ENCODE peak calls at places on chromosomes 16 and 17, in six cellular contexts. V is heart right ventricle, T is uterus, Q is fibroblast of mammary gland, G is Caco-2, C is IMR-90. Z is an unnamed sample.

GRCh38 chr16:75263291-75263962 is 12.0 kb upstream of the BCAR1 start:
- DNase-seq in T (peak), G (no peak), V (no peak), C (no peak), Q (no peak), Z (no peak)

GRCh38 chr16:69812213-69813014 is 50.3 kb downstream of the WWP2 start:
- DNase-seq in T (no peak), V (no peak), C (no peak), Q (peak), G (no peak), Z (no peak)

GRCh38 chr17:8557176-8557806 is 73.2 kb downstream of the MYH10 start:
- DNase-seq in V (no peak), T (no peak), C (no peak), Q (peak), G (no peak), Z (peak)

GRCh38 chr17:37698132-37698615 is 46.7 kb downstream of the HNF1B start:
- DNase-seq in Q (peak), G (no peak), V (no peak), T (no peak), C (peak), Z (peak)

GRCh38 chr17:32801193-32801592 is 75.7 kb downstream of the MYO1D start:
- DNase-seq in G (no peak), Q (no peak), T (no peak), C (no peak), V (no peak), Z (no peak)

GRCh38 chr17:76557368-76558209 is 17.7 kb downstream of the PRCD start:
- DNase-seq in T (peak), C (peak), G (peak), V (peak), Q (peak), Z (peak)

GRCh38 chr16:65415460-65415859 is 293.6 kb upstream of the CDH11 start:
- DNase-seq in Q (peak), G (no peak), V (no peak), C (peak), T (no peak), Z (peak)

GRCh38 chr17:37067555-37068111 is 118.9 kb downstream of the AATF start:
- DNase-seq in G (peak), Q (peak), T (no peak), C (peak), V (no peak), Z (peak)

GRCh38 chr17:10579270-10579669 is 29.8 kb upstream of the MYH2 start:
- DNase-seq in G (no peak), T (no peak), C (no peak), Q (peak), V (no peak), Z (peak)
- H3K4me3 ChIP-seq in G (no peak), T (no peak), C (no peak), Q (no peak), V (no peak), Z (no peak)

GRCh38 chr16:4684030-4684715 is 9.2 kb upstream of the NUDT16L1 start:
- DNase-seq in T (no peak), V (no peak), Q (no peak), C (no peak), G (no peak), Z (no peak)

GRCh38 chr16:4684763-4685162 is 8.6 kb upstream of the NUDT16L1 start:
- DNase-seq in G (no peak), V (no peak), T (no peak), C (no peak), Q (no peak), Z (no peak)

GRCh38 chr16:4682616-4683254 is 10.6 kb upstream of the NUDT16L1 start:
- DNase-seq in V (no peak), Q (peak), G (no peak), T (no peak), C (peak), Z (no peak)

GRCh38 chr16:4682084-4682581 is 11.2 kb upstream of the NUDT16L1 start:
- DNase-seq in C (no peak), T (no peak), G (no peak), Q (no peak), V (no peak), Z (no peak)

GRCh38 chr16:4683255-4684029 is 9.9 kb upstream of the NUDT16L1 start:
- DNase-seq in Q (no peak), C (no peak), G (no peak), T (no peak), V (no peak), Z (no peak)
- TF ChIP-seq CTCF in Q (no peak), C (no peak), G (no peak), T (no peak), V (no peak), Z (no peak)

DNA sequence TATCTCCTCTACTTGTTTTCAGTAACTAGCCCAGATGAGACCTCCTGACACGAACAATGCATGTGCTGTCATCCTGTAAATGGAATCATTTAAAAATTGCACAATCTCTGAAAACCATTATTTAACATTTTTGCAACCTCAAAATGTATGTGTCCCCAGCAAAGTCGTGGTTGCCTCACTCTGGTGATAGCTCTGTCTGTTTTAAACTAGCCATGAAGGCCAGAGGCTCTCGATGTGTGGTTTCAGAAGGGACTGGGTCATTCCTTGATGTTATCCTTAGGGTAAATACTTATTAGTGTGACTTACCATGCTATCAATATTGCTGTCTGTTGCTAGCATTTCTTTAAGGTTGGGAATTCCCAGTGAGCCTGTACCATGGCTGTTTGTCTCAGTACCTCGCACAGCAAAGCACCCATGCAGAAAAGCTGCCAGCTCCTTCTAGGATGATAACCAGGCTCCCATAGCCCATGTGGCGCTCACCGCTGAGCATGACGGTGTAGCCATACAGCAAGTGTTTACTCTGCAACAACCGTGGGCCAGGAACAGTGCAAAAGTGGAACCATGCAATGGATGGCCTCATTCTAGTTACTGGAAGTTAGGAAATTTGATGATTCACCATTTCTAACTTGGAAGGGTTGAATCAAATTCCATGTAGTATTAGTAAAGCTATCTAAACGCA is 2.9 kb upstream of the PGS1 start:
- DNase-seq in T (peak), V (no peak), Q (peak), G (no peak), C (peak), Z (peak)
- H3K4me3 ChIP-seq in T (no peak), V (no peak), Q (no peak), G (no peak), C (no peak), Z (peak)

GRCh38 chr17:15742051-15742795 is 10.1 kb downstream of the TBC1D26 start:
- DNase-seq in C (no peak), T (no peak), Q (no peak), G (no peak), V (no peak), Z (no peak)
- TF ChIP-seq CTCF in C (no peak), T (no peak), Q (no peak), G (no peak), V (no peak), Z (no peak)

DNA sequence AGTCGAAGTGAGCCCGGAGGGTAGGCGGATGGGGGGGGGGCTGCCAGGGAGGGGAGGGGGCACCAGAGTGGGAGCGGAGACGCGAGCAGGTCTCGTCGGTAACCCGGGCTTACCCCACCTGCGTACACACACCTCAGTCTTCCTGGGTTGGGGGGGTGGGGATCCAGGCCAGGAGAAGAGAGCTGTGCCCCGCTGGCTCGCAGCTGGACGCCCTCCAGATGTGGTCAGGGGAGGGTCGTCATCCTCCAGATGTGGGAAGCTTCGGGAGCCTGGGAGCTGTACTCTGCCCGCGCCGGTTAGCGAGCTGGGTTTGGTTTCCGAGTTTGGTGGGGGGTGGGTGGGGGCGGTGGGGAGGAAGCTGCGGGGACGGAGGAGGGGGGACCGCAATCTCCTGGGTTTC is 1.3 kb downstream of the CACNA1G start:
- DNase-seq in T (no peak), G (no peak), V (no peak), C (no peak), Q (no peak), Z (no peak)
- H3K4me3 ChIP-seq in T (peak), G (peak), V (no peak), C (no peak), Q (no peak), Z (peak)

GRCh38 chr17:34502426-34502825 is 77.0 kb upstream of the TMEM132E start:
- DNase-seq in G (no peak), Q (no peak), V (peak), C (no peak), T (no peak), Z (no peak)
- TF ChIP-seq CTCF in G (no peak), Q (no peak), V (no peak), C (no peak), T (no peak), Z (no peak)

DNA sequence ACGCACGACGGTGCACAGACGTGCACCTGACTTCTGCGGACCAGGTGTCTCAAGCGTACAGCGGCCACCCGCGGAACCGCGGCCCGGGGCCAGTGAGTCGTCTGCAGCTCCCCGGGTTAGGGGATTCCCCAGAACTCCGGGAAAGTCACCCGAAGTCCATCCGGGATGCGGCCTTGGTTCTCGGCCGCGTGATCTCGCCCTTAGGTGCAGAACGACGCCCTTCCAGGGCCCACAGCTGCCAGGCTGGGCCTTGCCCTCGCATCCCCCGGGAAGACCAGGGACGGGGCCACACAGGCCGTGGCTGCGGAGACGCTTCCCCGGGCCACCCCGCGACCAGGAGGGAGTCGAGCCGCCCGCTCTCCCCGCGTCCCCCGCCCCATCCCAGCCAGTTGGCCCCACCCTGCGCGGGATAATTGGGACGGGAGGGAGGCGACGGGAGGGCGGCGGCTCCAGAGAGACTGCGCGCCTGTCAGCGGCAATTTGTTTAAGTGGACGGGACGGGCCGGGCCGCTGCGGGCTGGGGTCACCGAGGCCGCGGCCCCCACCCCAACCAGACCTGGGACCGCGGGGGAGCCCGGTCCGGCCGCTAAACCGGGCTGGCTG is 3.6 kb upstream of the TBX2 start:
- DNase-seq in Q (no peak), V (peak), G (no peak), T (no peak), C (peak), Z (no peak)
- H3K4me3 ChIP-seq in Q (no peak), V (peak), G (no peak), T (peak), C (peak), Z (no peak)

Z was measured in AG10803.